ENCODE peak calls at places on chromosomes 1 and 21, in ten cellular contexts. Y is MM.1S, P is HFFc6, B is OCI-LY7, A is omental fat pad, L is endothelial cell, U is H9, S is psoas muscle, X is fibroblast of pulmonary artery, V is HepG2. Q is an unnamed sample.
A peak's percentile ranks its signal among the peaks of the same experiment; 100 is the strongest.

GRCh38 chr1:14441302-14441741 is 157.2 kb upstream of the KAZN start:
- DNase-seq in Y (no peak), P (no peak), B (no peak), A (no peak), L (no peak), U (no peak), S (no peak), X (no peak), V (no peak), Q (no peak)

GRCh38 chr21:28078126-28078525 is 914.6 kb downstream of the LTN1 start:
- DNase-seq in Y (no peak), P (no peak), B (no peak), A (no peak), L (no peak), U (no peak), S (no peak), X (no peak), V (no peak), Q (no peak)

GRCh38 chr21:36185498-36185897 is 28.9 kb downstream of the DOP1B start:
- DNase-seq in Y (no peak), P (no peak), B (no peak), A (no peak), L (no peak), U (no peak), S (no peak), X (no peak), V (no peak), Q (no peak)

GRCh38 chr1:219339466-219339865 is 165.8 kb downstream of the LYPLAL1 start:
- DNase-seq in Y (no peak), P (no peak), B (no peak), A (no peak), L (no peak), U (no peak), S (no peak), X (peak; percentile 25), V (no peak), Q (no peak)

GRCh38 chr1:110548381-110548780 is 29.4 kb upstream of the KCNA10 start:
- DNase-seq in Y (no peak), P (no peak), B (peak; percentile 26), A (no peak), L (peak; percentile 55), U (peak; percentile 61), S (no peak), X (peak; percentile 21), V (peak; percentile 41), Q (no peak)

GRCh38 chr1:113981962-113982931 is 3.0 kb downstream of the OLFML3 start:
- DNase-seq in Y (no peak), P (peak; percentile 74), B (no peak), A (no peak), L (no peak), U (peak; percentile 35), S (peak; percentile 79), X (peak; percentile 90), V (peak; percentile 71), Q (no peak)

GRCh38 chr1:80973101-80973500 is 827.6 kb upstream of the ADGRL2 start:
- DNase-seq in Y (no peak), P (no peak), B (no peak), A (no peak), L (no peak), U (no peak), S (no peak), X (no peak), V (no peak), Q (no peak)

GRCh38 chr1:52368383-52369172 is 2.6 kb upstream of the CC2D1B start:
- DNase-seq in Y (peak; percentile 81), P (no peak), B (no peak), A (no peak), L (peak; percentile 62), U (peak; percentile 76), S (peak; percentile 44), X (peak; percentile 37), V (peak; percentile 58), Q (peak; percentile 50)

GRCh38 chr1:9689011-9689706 is 37.6 kb downstream of the PIK3CD start:
- DNase-seq in Y (peak; percentile 61), P (peak; percentile 58), B (peak; percentile 85), A (peak; percentile 70), L (peak; percentile 93), U (peak; percentile 94), S (peak; percentile 80), X (peak; percentile 68), V (peak; percentile 48), Q (peak; percentile 80)

GRCh38 chr1:232950919-232951579 is 638 bp downstream of the NTPCR start:
- DNase-seq in Y (peak; percentile 52), P (no peak), B (peak; percentile 33), A (no peak), L (peak; percentile 13), U (peak; percentile 46), S (no peak), X (no peak), V (peak; percentile 24), Q (peak; percentile 26)

GRCh38 chr1:180854456-180854855 is 58.2 kb upstream of the KIAA1614 start:
- DNase-seq in Y (no peak), P (no peak), B (no peak), A (no peak), L (peak; percentile 7), U (no peak), S (no peak), X (peak; percentile 16), V (no peak), Q (no peak)

GRCh38 chr1:12485231-12486172 is 132.5 kb downstream of the DHRS3 start:
- DNase-seq in Y (no peak), P (no peak), B (no peak), A (no peak), L (no peak), U (no peak), S (no peak), X (no peak), V (peak; percentile 54), Q (no peak)

DNA sequence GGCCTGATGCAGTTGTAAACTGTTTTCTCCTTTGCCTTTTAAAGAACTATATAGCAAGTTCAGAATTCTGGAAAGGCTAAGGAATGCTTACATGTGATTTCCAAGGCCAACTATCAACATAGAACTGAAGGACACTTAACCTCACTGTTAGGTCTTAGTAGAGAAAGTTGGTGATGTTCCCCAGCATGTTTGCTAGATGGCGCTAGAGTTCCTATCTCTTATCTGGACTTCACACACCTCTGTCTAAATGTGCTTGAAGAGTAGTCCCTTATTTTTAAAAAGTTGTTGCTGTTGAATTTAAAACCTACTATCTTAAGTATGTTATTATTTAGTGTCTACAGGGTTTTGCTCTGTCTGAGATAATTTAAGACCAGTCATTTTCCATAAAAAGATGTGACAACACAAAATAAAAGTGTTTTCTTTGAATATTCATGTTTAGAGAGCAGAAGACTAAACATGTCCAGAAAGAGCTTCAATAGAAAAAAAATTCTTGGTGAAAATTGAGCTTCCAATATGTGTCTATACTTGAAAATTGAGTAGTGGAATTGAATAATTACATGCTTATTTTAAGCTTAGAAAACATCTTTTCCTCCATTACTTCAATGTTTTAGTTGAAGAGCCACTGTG is 237.3 kb downstream of the S1PR1 start:
- DNase-seq in Y (peak; percentile 26), P (no peak), B (peak; percentile 58), A (no peak), L (peak; percentile 22), U (no peak), S (no peak), X (no peak), V (peak; percentile 16), Q (no peak)
- TF ChIP-seq CTCF in Y (peak; percentile 36), P (peak; percentile 64), B (peak; percentile 84), A (no peak), L (peak; percentile 64), U (peak; percentile 80), S (no peak), X (peak; percentile 26), V (peak; percentile 51), Q (no peak)

GRCh38 chr1:29825941-29826415 is 589.7 kb downstream of the PTPRU start:
- DNase-seq in Y (no peak), P (no peak), B (no peak), A (no peak), L (no peak), U (no peak), S (no peak), X (no peak), V (no peak), Q (no peak)

GRCh38 chr1:29827801-29828525 is 591.6 kb downstream of the PTPRU start:
- DNase-seq in Y (no peak), P (no peak), B (no peak), A (no peak), L (no peak), U (no peak), S (no peak), X (no peak), V (no peak), Q (no peak)

GRCh38 chr1:29828526-29829447 is 592.5 kb downstream of the PTPRU start:
- DNase-seq in Y (no peak), P (no peak), B (no peak), A (no peak), L (no peak), U (no peak), S (no peak), X (no peak), V (no peak), Q (no peak)

GRCh38 chr1:29826646-29827045 is 590.3 kb downstream of the PTPRU start:
- DNase-seq in Y (no peak), P (no peak), B (no peak), A (no peak), L (no peak), U (no peak), S (no peak), X (no peak), V (no peak), Q (no peak)

DNA sequence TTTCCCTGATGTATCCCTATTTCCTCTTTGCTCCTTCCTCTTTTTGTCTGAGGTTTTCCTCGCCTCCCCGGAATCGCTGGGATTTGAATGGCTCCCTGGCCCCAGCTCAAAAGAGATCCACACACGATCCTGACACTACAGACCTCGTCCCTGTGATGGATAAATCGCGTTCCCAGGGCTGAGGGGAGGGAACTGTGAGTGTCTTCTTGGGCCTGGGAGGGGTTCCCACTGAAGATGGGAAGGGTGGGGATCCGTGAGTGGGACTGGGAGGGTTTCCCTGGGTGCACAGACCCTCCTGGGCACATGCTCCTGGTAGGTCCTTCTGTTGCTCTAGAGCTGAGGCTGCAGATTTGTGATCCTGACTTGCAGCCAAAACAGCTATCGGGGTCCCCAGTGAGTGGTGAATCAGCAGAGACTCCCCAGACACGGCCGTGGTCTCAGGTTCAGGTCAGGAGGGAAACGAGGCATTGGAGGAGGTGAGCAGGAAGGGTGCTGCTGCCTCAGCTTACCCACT is 591.0 kb downstream of the PTPRU start:
- DNase-seq in Y (no peak), P (no peak), B (no peak), A (no peak), L (no peak), U (no peak), S (no peak), X (no peak), V (no peak), Q (no peak)
- TF ChIP-seq CTCF in Y (no peak), P (no peak), B (no peak), A (no peak), L (no peak), U (no peak), S (no peak), X (no peak), V (no peak), Q (no peak)

GRCh38 chr1:154819628-154820590 is 50.2 kb downstream of the KCNN3 start:
- DNase-seq in Y (no peak), P (no peak), B (peak; percentile 65), A (no peak), L (peak; percentile 61), U (peak; percentile 70), S (no peak), X (peak; percentile 8), V (peak; percentile 13), Q (no peak)
- TF ChIP-seq CTCF in Y (peak; percentile 63), P (peak; percentile 76), B (no peak), A (no peak), L (peak; percentile 73), U (peak; percentile 77), S (peak; percentile 42), X (peak; percentile 46), V (peak; percentile 50), Q (no peak)

GRCh38 chr1:70205437-70206118 is at the start of gene LRRC40:
- DNase-seq in Y (peak; percentile 96), P (peak; percentile 92), B (peak; percentile 96), A (peak; percentile 79), L (peak; percentile 97), U (peak; percentile 96), S (peak; percentile 98), X (peak; percentile 96), V (peak; percentile 94), Q (peak; percentile 98)
- TF ChIP-seq CTCF in Y (no peak), P (no peak), B (peak; percentile 52), A (no peak), L (no peak), U (no peak), S (no peak), X (no peak), V (no peak), Q (no peak)